ENCODE peak calls at places on chromosomes 11 and 22, in six cellular contexts. H, T, J, C, R and Y are unnamed samples.

GRCh38 chr22:47124451-47124881 is 362.0 kb downstream of the TBC1D22A start:
- DNase-seq in H (no peak), T (no peak), J (no peak), C (no peak), R (no peak), Y (no peak)

GRCh38 chr11:95299078-95299611 is 68.1 kb upstream of the SESN3 start:
- DNase-seq in H (no peak), T (no peak), J (no peak), C (no peak), R (no peak), Y (peak; percentile 5)

GRCh38 chr11:120054016-120054752 is 83.7 kb downstream of the TRIM29 start:
- DNase-seq in H (no peak), T (peak; percentile 70), J (no peak), C (no peak), R (peak; percentile 48), Y (no peak)

GRCh38 chr11:109208116-109208515 is 213.9 kb upstream of the C11orf87 start:
- DNase-seq in H (no peak), T (no peak), J (no peak), C (no peak), R (no peak), Y (no peak)

GRCh38 chr11:68142028-68142412 is 20.8 kb upstream of the CHKA start:
- DNase-seq in H (no peak), T (no peak), J (no peak), C (no peak), R (no peak), Y (no peak)

GRCh38 chr22:47151490-47151889 is 389.0 kb downstream of the TBC1D22A start:
- DNase-seq in H (no peak), T (no peak), J (no peak), C (no peak), R (no peak), Y (no peak)

GRCh38 chr22:41243361-41243760 is 2.6 kb upstream of the CHADL start:
- DNase-seq in H (peak; percentile 34), T (no peak), J (no peak), C (no peak), R (no peak), Y (no peak)

GRCh38 chr11:134716582-134716981 is 304.5 kb upstream of the B3GAT1 start:
- DNase-seq in H (no peak), T (no peak), J (no peak), C (no peak), R (no peak), Y (peak; percentile 9)

GRCh38 chr11:27718346-27718852 is 18.1 kb upstream of the BDNF start:
- DNase-seq in H (no peak), T (no peak), J (no peak), C (no peak), R (no peak), Y (peak; percentile 18)

GRCh38 chr11:103295704-103296103 is 186.5 kb downstream of the DYNC2H1 start:
- DNase-seq in H (no peak), T (no peak), J (no peak), C (no peak), R (no peak), Y (peak; percentile 2)

GRCh38 chr11:32932196-32932595 is 39.6 kb downstream of the QSER1 start:
- DNase-seq in H (no peak), T (no peak), J (no peak), C (no peak), R (no peak), Y (no peak)

GRCh38 chr11:1870721-1871466 is 18.0 kb downstream of the LSP1 start:
- DNase-seq in H (peak; percentile 52), T (no peak), J (peak; percentile 75), C (peak; percentile 64), R (no peak), Y (peak; percentile 91)

GRCh38 chr11:78820722-78821121 is 246.1 kb upstream of the NARS2 start:
- DNase-seq in H (no peak), T (no peak), J (no peak), C (no peak), R (no peak), Y (no peak)

GRCh38 chr11:3169235-3169951 is 4.3 kb upstream of the OSBPL5 start:
- DNase-seq in H (peak; percentile 63), T (no peak), J (no peak), C (no peak), R (no peak), Y (peak; percentile 71)

GRCh38 chr11:46918087-46918751 is at the start of gene LRP4:
- DNase-seq in H (peak; percentile 68), T (no peak), J (no peak), C (peak; percentile 30), R (no peak), Y (peak; percentile 70)

GRCh38 chr11:17639781-17640180 is 79.6 kb upstream of the MYOD1 start:
- DNase-seq in H (no peak), T (peak; percentile 75), J (no peak), C (no peak), R (no peak), Y (no peak)

GRCh38 chr22:49181942-49182341 is 645.7 kb downstream of the BRD1 start:
- DNase-seq in H (no peak), T (no peak), J (no peak), C (no peak), R (no peak), Y (no peak)

DNA sequence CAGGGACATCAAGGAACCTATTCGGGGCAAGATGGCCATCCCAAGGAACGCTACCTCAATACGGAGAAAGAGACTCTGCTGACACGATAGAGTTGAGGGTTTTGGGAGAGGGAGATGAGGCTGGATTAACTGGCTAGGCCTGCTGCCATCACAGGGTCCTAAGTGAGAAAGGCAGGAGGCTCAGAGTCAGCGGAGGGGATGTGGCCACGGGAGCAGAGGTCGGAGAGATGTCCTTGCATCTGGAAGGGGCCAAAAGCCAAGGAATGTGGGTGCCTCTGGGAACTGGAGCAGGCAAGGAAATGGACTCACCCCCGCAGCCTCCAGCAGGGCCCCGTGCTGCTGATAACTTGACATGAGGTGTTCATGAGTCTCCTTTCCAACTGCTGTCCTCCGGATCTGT is 31.0 kb upstream of the RFPL3 start:
- DNase-seq in H (no peak), T (no peak), J (no peak), C (no peak), R (peak; percentile 30), Y (no peak)
- H3K4me1 ChIP-seq in H (no peaks in the 10 kb centered on the region), T (no peaks in the 10 kb centered on the region), J (no peaks in the 10 kb centered on the region), C (no peaks in the 10 kb centered on the region), R (no peaks in the 10 kb centered on the region), Y (no peaks in the 10 kb centered on the region)

DNA sequence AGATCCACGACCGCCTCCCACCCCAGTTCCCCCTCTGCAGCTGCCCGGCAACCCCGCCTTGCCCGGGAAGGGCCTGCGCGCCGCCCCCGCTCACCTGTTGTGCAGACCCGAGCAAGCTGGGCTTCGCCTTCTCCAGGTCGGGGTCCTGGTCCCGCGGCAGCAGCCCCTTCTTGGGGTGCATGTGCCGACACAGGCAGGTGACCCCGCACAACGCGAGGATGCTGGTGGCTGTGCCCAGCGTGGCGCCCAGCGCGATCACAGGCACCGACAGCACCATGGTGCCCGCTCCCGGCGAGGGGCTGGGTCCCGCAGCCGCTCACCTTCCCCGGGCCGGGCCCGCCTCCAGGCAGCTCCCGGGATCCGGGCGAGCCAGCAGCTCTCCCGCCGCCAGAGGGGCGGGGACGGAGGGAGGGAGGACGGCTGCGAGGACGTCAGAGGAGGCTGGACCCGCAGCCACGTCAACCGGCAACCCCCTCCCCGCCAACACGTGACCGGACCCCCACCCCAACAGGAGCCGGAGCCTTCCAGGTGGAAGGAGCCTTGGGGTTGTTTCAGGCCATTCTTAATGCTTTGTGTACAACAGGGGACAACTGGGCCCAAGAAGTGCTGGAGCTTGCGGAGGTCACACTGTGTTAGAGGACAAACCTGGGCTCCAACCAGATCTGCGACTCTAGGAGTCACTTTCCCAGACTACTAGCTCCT is at the start of gene SYT13:
- DNase-seq in H (peak; percentile 32), T (no peak), J (no peak), C (no peak), R (peak; percentile 23), Y (no peak)
- H3K4me3 ChIP-seq in H (peak within 1 kb of the TSS; percentile 23), T (peak within 1 kb of the TSS; percentile 32), J (no peak within 1 kb of the TSS), C (no peak within 1 kb of the TSS), R (peak within 1 kb of the TSS; percentile 41), Y (no peak within 1 kb of the TSS)

GRCh38 chr11:60303661-60304060 is 23.2 kb downstream of the MS4A4A start:
- DNase-seq in H (no peak), T (no peak), J (no peak), C (no peak), R (no peak), Y (no peak)
- H3K9me3 ChIP-seq in H (no peaks in the 10 kb centered on the region), T (no peaks in the 10 kb centered on the region), J (no peaks in the 10 kb centered on the region), C (no peaks in the 10 kb centered on the region), R (no peaks in the 10 kb centered on the region), Y (no peaks in the 10 kb centered on the region)

DNA sequence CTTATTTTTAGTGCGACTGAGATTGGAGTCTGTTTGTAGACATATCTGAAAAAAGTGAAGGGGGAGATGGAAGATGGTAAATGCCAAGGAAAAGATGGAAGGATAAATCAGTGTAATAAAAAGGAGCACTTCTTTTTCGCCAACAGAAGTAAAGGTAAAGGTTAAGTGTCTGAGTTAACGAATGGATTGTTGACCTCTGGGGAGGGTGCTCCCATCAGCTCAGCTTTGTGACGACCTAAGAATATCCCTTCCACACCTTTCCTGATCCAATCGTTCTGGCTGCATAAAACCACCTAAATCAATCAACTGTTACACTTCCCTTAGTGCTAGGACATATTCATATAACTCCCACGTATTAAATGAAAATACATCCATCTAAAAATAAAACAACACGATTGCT is 821 bp downstream of the C11orf71 start:
- DNase-seq in H (no peak), T (no peak), J (no peak), C (no peak), R (no peak), Y (no peak)
- H3K4me1 ChIP-seq in H (peaks cover 60% of the 10 kb centered on the region), T (peaks cover 56% of the 10 kb centered on the region), J (peaks cover 44% of the 10 kb centered on the region), C (peaks cover 47% of the 10 kb centered on the region), R (no peaks in the 10 kb centered on the region), Y (no peaks in the 10 kb centered on the region)

GRCh38 chr11:129346916-129347315 is 28.7 kb upstream of the BARX2 start:
- DNase-seq in H (no peak), T (no peak), J (no peak), C (no peak), R (no peak), Y (no peak)
- H3K4me3 ChIP-seq in H (no peak overlapping the region), T (no peak overlapping the region), J (no peak overlapping the region), C (no peak overlapping the region), R (no peak overlapping the region), Y (no peak overlapping the region)

GRCh38 chr11:54985731-54986130 is 276.2 kb upstream of the TRIM48 start:
- DNase-seq in H (no peak), T (no peak), J (no peak), C (no peak), R (no peak), Y (no peak)
- H3K9me3 ChIP-seq in H (peaks cover 85% of the 10 kb centered on the region), T (peaks cover 60% of the 10 kb centered on the region), J (no peaks in the 10 kb centered on the region), C (no peaks in the 10 kb centered on the region), R (peaks cover 3% of the 10 kb centered on the region), Y (no peaks in the 10 kb centered on the region)

DNA sequence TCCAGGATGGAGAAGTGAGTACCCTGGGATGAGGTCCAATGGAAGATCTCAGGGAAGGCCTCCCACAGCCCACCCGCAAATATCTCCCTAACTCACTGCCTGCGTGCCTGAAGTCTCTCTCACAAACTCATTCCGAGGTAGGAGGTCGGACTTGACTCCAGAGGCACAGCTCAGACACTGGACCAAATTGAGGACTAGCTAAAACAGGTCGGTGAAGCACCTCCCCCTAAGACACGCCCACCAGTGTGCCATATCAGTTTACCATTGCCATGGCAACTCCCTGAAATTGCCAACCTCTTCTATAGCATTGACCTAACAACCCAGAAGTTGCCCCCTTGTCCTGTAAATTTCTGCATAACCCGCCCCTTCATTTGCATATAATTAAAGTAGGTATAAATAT is 17.5 kb downstream of the RPL3 start:
- DNase-seq in H (no peak), T (no peak), J (no peak), C (no peak), R (no peak), Y (no peak)
- H3K4me1 ChIP-seq in H (peaks cover 55% of the 10 kb centered on the region), T (peaks cover 45% of the 10 kb centered on the region), J (peaks cover 3% of the 10 kb centered on the region), C (no peaks in the 10 kb centered on the region), R (no peaks in the 10 kb centered on the region), Y (peaks cover 17% of the 10 kb centered on the region)

GRCh38 chr11:86803136-86803535 is 2.8 kb downstream of the PRSS23 start:
- DNase-seq in H (no peak), T (no peak), J (no peak), C (no peak), R (no peak), Y (no peak)
- H3K4me3 ChIP-seq in H (no peak overlapping the region), T (no peak overlapping the region), J (no peak overlapping the region), C (no peak overlapping the region), R (no peak overlapping the region), Y (no peak overlapping the region)